ENCODE peak calls at places on chromosomes 16 and 17, in nine cellular contexts. Z, R, O, T, W, J, A, F and P are unnamed samples.

GRCh38 chr16:27341971-27342370 is 28.2 kb downstream of the IL4R start:
- DNase-seq in O (no peak), Z (no peak), W (no peak), F (no peak), J (no peak), R (no peak), T (no peak), A (no peak), P (no peak)

GRCh38 chr17:10754109-10754508 is 24.3 kb upstream of the TMEM220 start:
- DNase-seq in W (peak; percentile 94), A (no peak), O (no peak), F (peak; percentile 20), T (peak; percentile 3), Z (no peak), J (no peak), R (peak; percentile 51), P (no peak)

GRCh38 chr16:89174055-89174827 is 2.7 kb downstream of the CDH15 start:
- DNase-seq in R (no peak), W (no peak), F (no peak), O (no peak), J (no peak), T (no peak), Z (no peak), A (no peak), P (no peak)

GRCh38 chr17:43667506-43668438 is 6.0 kb upstream of the MEOX1 start:
- DNase-seq in Z (no peak), R (no peak), J (no peak), O (no peak), A (no peak), T (no peak), W (no peak), F (peak; percentile 61), P (no peak)

GRCh38 chr17:79186406-79186805 is 111.8 kb downstream of the ENGASE start:
- DNase-seq in J (no peak), T (no peak), R (no peak), F (no peak), A (no peak), O (no peak), W (no peak), Z (no peak), P (no peak)

GRCh38 chr17:48055531-48056245 is 7.5 kb downstream of the NFE2L1 start:
- DNase-seq in R (peak; percentile 73), O (no peak), W (peak; percentile 92), Z (no peak), T (no peak), A (no peak), J (peak; percentile 93), F (peak; percentile 91), P (no peak)

GRCh38 chr17:73678999-73679398 is 34.8 kb upstream of the SDK2 start:
- DNase-seq in F (no peak), Z (no peak), J (no peak), R (no peak), T (no peak), A (no peak), W (no peak), O (no peak), P (no peak)

GRCh38 chr17:83195330-83196087 is 116.1 kb downstream of the METRNL start:
- DNase-seq in A (peak; percentile 40), W (no peak), T (no peak), Z (no peak), R (no peak), O (no peak), J (peak; percentile 52), F (peak; percentile 75), P (no peak)

GRCh38 chr17:50261051-50261915 is 13.0 kb upstream of the TMEM92 start:
- DNase-seq in O (no peak), F (no peak), T (no peak), R (no peak), W (no peak), J (no peak), A (no peak), Z (no peak), P (no peak)

GRCh38 chr17:82616021-82616703 is 32.1 kb downstream of the WDR45B start:
- DNase-seq in J (no peak), O (no peak), Z (no peak), F (no peak), R (no peak), T (no peak), A (no peak), W (no peak), P (no peak)

GRCh38 chr17:61227866-61228265 is 171.8 kb upstream of the TBX2 start:
- DNase-seq in W (no peak), O (no peak), R (no peak), J (no peak), F (no peak), Z (no peak), T (no peak), A (no peak), P (no peak)

GRCh38 chr16:63169100-63169499 is 1132.9 kb upstream of the CDH8 start:
- DNase-seq in F (no peak), J (no peak), O (no peak), T (no peak), Z (no peak), W (no peak), A (no peak), R (no peak), P (no peak)

GRCh38 chr16:24854607-24855171 is 8.9 kb downstream of the SLC5A11 start:
- DNase-seq in F (no peak), T (no peak), R (no peak), W (no peak), Z (no peak), O (no peak), A (no peak), J (no peak), P (no peak)

GRCh38 chr16:12971216-12971615 is 69.8 kb downstream of the SHISA9 start:
- DNase-seq in A (no peak), T (peak; percentile 87), R (no peak), W (peak; percentile 56), Z (no peak), J (no peak), F (peak; percentile 5), O (no peak), P (no peak)

GRCh38 chr16:78183437-78183836 is 84.0 kb downstream of the WWOX start:
- DNase-seq in T (no peak), W (no peak), Z (peak; percentile 80), F (no peak), R (no peak), J (no peak), A (no peak), O (no peak), P (peak; percentile 32)

GRCh38 chr16:79847101-79847500 is 246.6 kb upstream of the MAF start:
- DNase-seq in O (no peak), T (no peak), J (no peak), F (no peak), A (no peak), Z (no peak), R (no peak), W (no peak), P (peak; percentile 56)

GRCh38 chr17:79784353-79785016 is 6.5 kb downstream of the CBX2 start:
- DNase-seq in A (no peak), R (no peak), F (no peak), W (no peak), O (no peak), J (no peak), T (no peak), Z (no peak), P (no peak)

GRCh38 chr16:30924086-30924714 is 828 bp downstream of the FBXL19 start:
- DNase-seq in A (no peak), R (no peak), O (no peak), J (no peak), F (no peak), Z (no peak), W (peak; percentile 77), T (no peak), P (no peak)

GRCh38 chr16:83964684-83965443 is 3.2 kb upstream of the NECAB2 start:
- DNase-seq in J (no peak), A (no peak), W (no peak), T (no peak), O (no peak), F (no peak), R (no peak), Z (no peak), P (no peak)

GRCh38 chr16:19524866-19525723 is 1.4 kb downstream of the CCP110 start:
- DNase-seq in A (no peak), R (no peak), T (no peak), J (no peak), W (no peak), O (no peak), F (peak; percentile 9), Z (no peak), P (no peak)

GRCh38 chr16:31141489-31142108 is 6.1 kb upstream of the PRSS8 start:
- DNase-seq in F (no peak), A (no peak), O (no peak), T (no peak), R (no peak), W (peak; percentile 77), Z (no peak), J (no peak), P (no peak)

GRCh38 chr16:81940781-81941560 is 70.3 kb downstream of the SDR42E1 start:
- DNase-seq in W (peak; percentile 61), A (no peak), Z (no peak), T (peak; percentile 41), J (peak; percentile 57), F (peak; percentile 70), R (peak; percentile 57), O (no peak), P (no peak)

GRCh38 chr17:28133562-28133970 is 91.1 kb downstream of the NLK start:
- DNase-seq in A (no peak), R (no peak), T (no peak), O (no peak), Z (no peak), F (peak; percentile 93), W (no peak), J (peak; percentile 11), P (no peak)

GRCh38 chr17:67818110-67819002 is 6.9 kb upstream of the BPTF start:
- DNase-seq in O (no peak), Z (no peak), J (no peak), F (no peak), T (no peak), R (no peak), A (no peak), W (peak; percentile 10), P (no peak)